ENCODE peak calls at places on chromosomes 12 and 14, in six cellular contexts. One of them, this sample, is unnamed.
A peak's percentile ranks its signal among the peaks of the same experiment; 100 is the strongest.

GRCh38 chr12:127723236-127723635 is 543.7 kb upstream of the TMEM132C start:
- DNase-seq in Panc1: no peak
- DNase-seq in brain microvascular endothelial cell: no peak
- DNase-seq in testis: no peak
- DNase-seq in upper lobe of left lung: no peak
- DNase-seq in colonic mucosa: no peak
- DNase-seq in this sample: no peak

GRCh38 chr12:50132505-50133135 is 20.6 kb downstream of the COX14 start:
- DNase-seq in testis: no peak
- DNase-seq in upper lobe of left lung: no peak
- DNase-seq in Panc1: no peak
- DNase-seq in brain microvascular endothelial cell: no peak
- DNase-seq in colonic mucosa: no peak
- DNase-seq in this sample: no peak

GRCh38 chr14:106442857-106443256 is 916.5 kb downstream of the TMEM121 start:
- DNase-seq in Panc1: no peak
- DNase-seq in upper lobe of left lung: peak; percentile 73
- DNase-seq in testis: no peak
- DNase-seq in colonic mucosa: no peak
- DNase-seq in brain microvascular endothelial cell: no peak
- DNase-seq in this sample: no peak

GRCh38 chr14:61177279-61178225 is 103.6 kb downstream of the TMEM30B start:
- DNase-seq in colonic mucosa: no peak
- DNase-seq in upper lobe of left lung: no peak
- DNase-seq in testis: no peak
- DNase-seq in Panc1: no peak
- DNase-seq in brain microvascular endothelial cell: no peak
- DNase-seq in this sample: no peak

GRCh38 chr12:14567311-14568195 is at the start of gene PLBD1:
- DNase-seq in testis: peak; percentile 81
- DNase-seq in Panc1: peak; percentile 10
- DNase-seq in upper lobe of left lung: peak; percentile 93
- DNase-seq in colonic mucosa: peak; percentile 72
- DNase-seq in brain microvascular endothelial cell: no peak
- DNase-seq in this sample: no peak

GRCh38 chr12:104632724-104633181 is 176.0 kb downstream of the CHST11 start:
- DNase-seq in colonic mucosa: no peak
- DNase-seq in testis: peak; percentile 50
- DNase-seq in brain microvascular endothelial cell: peak; percentile 74
- DNase-seq in upper lobe of left lung: peak; percentile 45
- DNase-seq in Panc1: no peak
- DNase-seq in this sample: no peak

GRCh38 chr14:54011001-54011400 is 54.4 kb upstream of the BMP4 start:
- DNase-seq in upper lobe of left lung: no peak
- DNase-seq in brain microvascular endothelial cell: no peak
- DNase-seq in Panc1: no peak
- DNase-seq in testis: no peak
- DNase-seq in colonic mucosa: no peak
- DNase-seq in this sample: no peak

GRCh38 chr14:77126074-77126325 is 15.6 kb downstream of the ZDHHC22 start:
- DNase-seq in colonic mucosa: no peak
- DNase-seq in testis: no peak
- DNase-seq in upper lobe of left lung: no peak
- DNase-seq in brain microvascular endothelial cell: no peak
- DNase-seq in Panc1: no peak
- DNase-seq in this sample: no peak

GRCh38 chr14:89378119-89378518 is 38.9 kb downstream of the FOXN3 start:
- DNase-seq in testis: peak; percentile 51
- DNase-seq in colonic mucosa: no peak
- DNase-seq in upper lobe of left lung: no peak
- DNase-seq in brain microvascular endothelial cell: peak; percentile 94
- DNase-seq in Panc1: no peak
- DNase-seq in this sample: no peak

GRCh38 chr14:92568621-92569479 is 55.3 kb downstream of the RIN3 start:
- DNase-seq in upper lobe of left lung: no peak
- DNase-seq in testis: peak; percentile 41
- DNase-seq in Panc1: no peak
- DNase-seq in brain microvascular endothelial cell: no peak
- DNase-seq in colonic mucosa: no peak
- DNase-seq in this sample: no peak

GRCh38 chr12:57309420-57309819 is 58.4 kb upstream of the STAC3 start:
- DNase-seq in upper lobe of left lung: no peak
- DNase-seq in testis: no peak
- DNase-seq in brain microvascular endothelial cell: no peak
- DNase-seq in colonic mucosa: no peak
- DNase-seq in Panc1: peak; percentile 18
- DNase-seq in this sample: no peak

GRCh38 chr12:5402009-5402408 is 29.9 kb upstream of the NTF3 start:
- DNase-seq in Panc1: no peak
- DNase-seq in testis: no peak
- DNase-seq in colonic mucosa: no peak
- DNase-seq in brain microvascular endothelial cell: no peak
- DNase-seq in upper lobe of left lung: peak; percentile 11
- DNase-seq in this sample: no peak

GRCh38 chr12:62772556-62772955 is 162.4 kb downstream of the PPM1H start:
- DNase-seq in upper lobe of left lung: no peak
- DNase-seq in testis: no peak
- DNase-seq in brain microvascular endothelial cell: no peak
- DNase-seq in Panc1: no peak
- DNase-seq in colonic mucosa: no peak
- DNase-seq in this sample: no peak

GRCh38 chr12:131452444-131452860 is 258.4 kb upstream of the SFSWAP start:
- DNase-seq in upper lobe of left lung: peak; percentile 68
- DNase-seq in brain microvascular endothelial cell: no peak
- DNase-seq in Panc1: no peak
- DNase-seq in testis: peak; percentile 40
- DNase-seq in colonic mucosa: peak; percentile 29
- DNase-seq in this sample: no peak

GRCh38 chr14:68168460-68169109 is 349.0 kb downstream of the RAD51B start:
- DNase-seq in Panc1: no peak
- DNase-seq in brain microvascular endothelial cell: no peak
- DNase-seq in testis: no peak
- DNase-seq in upper lobe of left lung: no peak
- DNase-seq in colonic mucosa: no peak
- DNase-seq in this sample: no peak

GRCh38 chr12:45336762-45337596 is 121.1 kb downstream of the ANO6 start:
- DNase-seq in upper lobe of left lung: no peak
- DNase-seq in Panc1: no peak
- DNase-seq in brain microvascular endothelial cell: peak; percentile 90
- DNase-seq in testis: no peak
- DNase-seq in colonic mucosa: no peak
- DNase-seq in this sample: no peak

GRCh38 chr14:25431211-25432076 is 381.5 kb upstream of the STXBP6 start:
- DNase-seq in testis: peak; percentile 87
- DNase-seq in colonic mucosa: peak; percentile 31
- DNase-seq in Panc1: no peak
- DNase-seq in upper lobe of left lung: no peak
- DNase-seq in brain microvascular endothelial cell: no peak
- DNase-seq in this sample: no peak

GRCh38 chr12:29229158-29229505 is 80.1 kb downstream of the FAR2 start:
- DNase-seq in Panc1: no peak
- DNase-seq in brain microvascular endothelial cell: no peak
- DNase-seq in testis: no peak
- DNase-seq in colonic mucosa: no peak
- DNase-seq in upper lobe of left lung: no peak
- DNase-seq in this sample: no peak

GRCh38 chr12:78002878-78003277 is 172.2 kb downstream of the NAV3 start:
- DNase-seq in testis: no peak
- DNase-seq in Panc1: no peak
- DNase-seq in colonic mucosa: no peak
- DNase-seq in brain microvascular endothelial cell: no peak
- DNase-seq in upper lobe of left lung: no peak
- DNase-seq in this sample: no peak

GRCh38 chr14:60807971-60808370 is 73.4 kb downstream of the MNAT1 start:
- DNase-seq in upper lobe of left lung: no peak
- DNase-seq in colonic mucosa: no peak
- DNase-seq in testis: no peak
- DNase-seq in brain microvascular endothelial cell: peak; percentile 6
- DNase-seq in Panc1: no peak
- DNase-seq in this sample: no peak

GRCh38 chr12:109735051-109735521 is 21.5 kb downstream of the FAM222A start:
- DNase-seq in brain microvascular endothelial cell: no peak
- DNase-seq in upper lobe of left lung: no peak
- DNase-seq in Panc1: no peak
- DNase-seq in testis: no peak
- DNase-seq in colonic mucosa: no peak
- DNase-seq in this sample: no peak

GRCh38 chr14:37202812-37203211 is 5.1 kb downstream of the MIPOL1 start:
- DNase-seq in Panc1: no peak
- DNase-seq in testis: no peak
- DNase-seq in colonic mucosa: no peak
- DNase-seq in brain microvascular endothelial cell: no peak
- DNase-seq in upper lobe of left lung: no peak
- DNase-seq in this sample: no peak

GRCh38 chr12:389138-390096 is at the start of gene KDM5A:
- DNase-seq in colonic mucosa: peak; percentile 93
- DNase-seq in brain microvascular endothelial cell: peak; percentile 88
- DNase-seq in upper lobe of left lung: peak; percentile 97
- DNase-seq in testis: peak; percentile 94
- DNase-seq in Panc1: peak; percentile 68
- DNase-seq in this sample: peak; percentile 88

GRCh38 chr14:36519431-36520321 is at the start of gene NKX2-1:
- DNase-seq in brain microvascular endothelial cell: no peak
- DNase-seq in testis: no peak
- DNase-seq in Panc1: no peak
- DNase-seq in colonic mucosa: no peak
- DNase-seq in upper lobe of left lung: peak; percentile 86
- DNase-seq in this sample: no peak

DNA sequence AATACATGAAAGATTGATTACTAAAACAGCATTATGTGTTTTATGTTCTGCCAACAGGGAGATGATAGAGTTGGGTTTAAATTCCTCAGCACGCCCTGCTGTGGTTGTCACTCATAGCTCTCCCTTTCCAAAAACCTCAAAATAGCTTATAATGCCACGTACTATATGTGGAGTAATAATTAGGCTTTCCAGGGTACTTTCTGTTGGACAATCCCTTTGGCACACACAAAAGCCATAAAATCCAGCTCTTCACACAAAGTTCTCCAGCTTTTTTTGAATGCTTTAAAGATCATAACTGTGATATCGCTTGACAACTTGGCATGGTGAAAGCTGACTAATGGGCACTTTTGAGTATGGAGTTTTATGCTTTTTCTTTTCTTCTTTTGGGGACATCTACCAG is 145.3 kb upstream of the DCN start:
- DNase-seq in upper lobe of left lung: no peak
- DNase-seq in Panc1: no peak
- DNase-seq in brain microvascular endothelial cell: no peak
- DNase-seq in colonic mucosa: no peak
- DNase-seq in testis: no peak
- DNase-seq in this sample: no peak
- H3K4me3 ChIP-seq in upper lobe of left lung: no peak overlapping the region
- H3K4me3 ChIP-seq in Panc1: no peak overlapping the region
- H3K4me3 ChIP-seq in brain microvascular endothelial cell: no peak overlapping the region
- H3K4me3 ChIP-seq in colonic mucosa: no peak overlapping the region
- H3K4me3 ChIP-seq in testis: no peak overlapping the region
- H3K4me3 ChIP-seq in this sample: no peak overlapping the region

GRCh38 chr14:103749452-103749851 is 33.8 kb downstream of the ZFYVE21 start:
- DNase-seq in Panc1: no peak
- DNase-seq in colonic mucosa: no peak
- DNase-seq in upper lobe of left lung: no peak
- DNase-seq in testis: no peak
- DNase-seq in brain microvascular endothelial cell: no peak
- DNase-seq in this sample: no peak
- TF ChIP-seq CTCF in Panc1: no peak
- TF ChIP-seq CTCF in colonic mucosa: no peak
- TF ChIP-seq CTCF in upper lobe of left lung: no peak
- TF ChIP-seq CTCF in testis: no peak
- TF ChIP-seq CTCF in brain microvascular endothelial cell: no peak
- TF ChIP-seq CTCF in this sample: no peak

GRCh38 chr12:6871052-6871957 is 1.8 kb downstream of the SPSB2 start:
- DNase-seq in Panc1: no peak
- DNase-seq in colonic mucosa: peak; percentile 89
- DNase-seq in upper lobe of left lung: no peak
- DNase-seq in brain microvascular endothelial cell: no peak
- DNase-seq in testis: no peak
- DNase-seq in this sample: no peak
- H3K4me3 ChIP-seq in Panc1: peak overlapping the region; percentile 84
- H3K4me3 ChIP-seq in colonic mucosa: peak overlapping the region; percentile 80
- H3K4me3 ChIP-seq in upper lobe of left lung: peak overlapping the region; percentile 71
- H3K4me3 ChIP-seq in brain microvascular endothelial cell: peak overlapping the region; percentile 84
- H3K4me3 ChIP-seq in testis: peak overlapping the region; percentile 86
- H3K4me3 ChIP-seq in this sample: peak overlapping the region; percentile 72

GRCh38 chr12:9751204-9752144 is 9.2 kb downstream of the CD69 start:
- DNase-seq in Panc1: no peak
- DNase-seq in colonic mucosa: no peak
- DNase-seq in brain microvascular endothelial cell: no peak
- DNase-seq in testis: no peak
- DNase-seq in upper lobe of left lung: no peak
- DNase-seq in this sample: no peak
- TF ChIP-seq CTCF in Panc1: peak; percentile 28
- TF ChIP-seq CTCF in colonic mucosa: no peak
- TF ChIP-seq CTCF in brain microvascular endothelial cell: peak; percentile 39
- TF ChIP-seq CTCF in testis: peak; percentile 66
- TF ChIP-seq CTCF in upper lobe of left lung: peak; percentile 7
- TF ChIP-seq CTCF in this sample: peak; percentile 52

DNA sequence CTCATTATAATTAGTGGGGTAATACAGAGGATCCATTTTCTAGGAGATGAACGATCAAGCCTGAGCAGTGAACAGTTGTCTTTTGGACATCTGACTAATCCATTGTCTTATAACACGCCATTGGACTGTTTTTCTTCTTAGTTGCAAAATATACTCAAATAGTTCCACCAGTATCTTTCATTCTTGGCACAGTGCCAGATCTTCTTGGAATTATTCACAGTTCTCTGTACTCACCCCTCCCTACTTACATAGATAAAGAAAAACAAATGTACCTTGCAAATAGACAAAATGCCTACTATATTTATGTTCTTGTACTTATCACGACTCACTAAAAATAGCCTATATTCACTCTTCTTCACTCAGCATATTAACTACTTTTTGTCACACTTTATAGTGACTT is 3.8 kb downstream of the CBLN3 start:
- DNase-seq in upper lobe of left lung: no peak
- DNase-seq in brain microvascular endothelial cell: peak; percentile 81
- DNase-seq in colonic mucosa: no peak
- DNase-seq in testis: no peak
- DNase-seq in Panc1: no peak
- DNase-seq in this sample: no peak
- H3K4me3 ChIP-seq in upper lobe of left lung: no peak overlapping the region
- H3K4me3 ChIP-seq in brain microvascular endothelial cell: no peak overlapping the region
- H3K4me3 ChIP-seq in colonic mucosa: no peak overlapping the region
- H3K4me3 ChIP-seq in testis: no peak overlapping the region
- H3K4me3 ChIP-seq in Panc1: no peak overlapping the region
- H3K4me3 ChIP-seq in this sample: no peak overlapping the region

GRCh38 chr12:116838395-116838794 is 42.8 kb downstream of the HRK start:
- DNase-seq in brain microvascular endothelial cell: no peak
- DNase-seq in upper lobe of left lung: no peak
- DNase-seq in testis: no peak
- DNase-seq in Panc1: no peak
- DNase-seq in colonic mucosa: no peak
- DNase-seq in this sample: no peak

GRCh38 chr12:116837082-116837481 is 44.2 kb downstream of the HRK start:
- DNase-seq in brain microvascular endothelial cell: no peak
- DNase-seq in testis: no peak
- DNase-seq in upper lobe of left lung: no peak
- DNase-seq in colonic mucosa: no peak
- DNase-seq in Panc1: no peak
- DNase-seq in this sample: no peak

GRCh38 chr12:116843085-116843484 is 38.2 kb downstream of the HRK start:
- DNase-seq in colonic mucosa: no peak
- DNase-seq in Panc1: no peak
- DNase-seq in brain microvascular endothelial cell: no peak
- DNase-seq in testis: no peak
- DNase-seq in upper lobe of left lung: no peak
- DNase-seq in this sample: no peak

GRCh38 chr12:116835484-116835883 is 45.8 kb downstream of the HRK start:
- DNase-seq in Panc1: no peak
- DNase-seq in testis: no peak
- DNase-seq in upper lobe of left lung: no peak
- DNase-seq in brain microvascular endothelial cell: no peak
- DNase-seq in colonic mucosa: no peak
- DNase-seq in this sample: no peak

GRCh38 chr12:116839287-116839830 is 41.9 kb downstream of the HRK start:
- DNase-seq in Panc1: no peak
- DNase-seq in colonic mucosa: no peak
- DNase-seq in upper lobe of left lung: no peak
- DNase-seq in brain microvascular endothelial cell: no peak
- DNase-seq in testis: no peak
- DNase-seq in this sample: no peak
- TF ChIP-seq CTCF in Panc1: no peak
- TF ChIP-seq CTCF in colonic mucosa: no peak
- TF ChIP-seq CTCF in upper lobe of left lung: no peak
- TF ChIP-seq CTCF in brain microvascular endothelial cell: no peak
- TF ChIP-seq CTCF in testis: no peak
- TF ChIP-seq CTCF in this sample: no peak

This sample was measured in GM12864.